ENCODE peak calls at places on chromosomes 13 and 19, in five cellular contexts. Q, T, C, G and O are unnamed samples. For H3K4me1 and H3K27me3, the result is how much of the 10 kb centered on the place peaks cover.

GRCh38 chr19:38274734-38275133 is 10.4 kb downstream of the SPINT2 start:
- DNase-seq in C (no peak), G (no peak), Q (no peak), T (no peak), O (peak)

GRCh38 chr13:50845211-50845610 is 1.7 kb upstream of the DLEU7 start:
- DNase-seq in G (no peak), C (no peak), Q (no peak), T (no peak), O (no peak)

GRCh38 chr19:43688059-43688763 is 18.2 kb upstream of the PLAUR start:
- DNase-seq in C (no peak), G (no peak), T (no peak), Q (peak), O (no peak)

GRCh38 chr13:49023441-49023840 is 47.7 kb downstream of the FNDC3A start:
- DNase-seq in C (peak), G (peak), T (no peak), Q (no peak), O (no peak)

GRCh38 chr13:42001580-42001979 is 40.7 kb upstream of the VWA8 start:
- DNase-seq in C (peak), Q (no peak), T (no peak), G (peak), O (no peak)

GRCh38 chr13:106372199-106373160 is 163.0 kb downstream of the EFNB2 start:
- DNase-seq in T (no peak), C (peak), G (no peak), Q (no peak), O (no peak)

GRCh38 chr13:98018293-98018692 is 64.8 kb downstream of the IPO5 start:
- DNase-seq in C (no peak), G (no peak), T (no peak), Q (no peak), O (no peak)

GRCh38 chr19:38921420-38922274 is 8.9 kb downstream of the SARS2 start:
- DNase-seq in T (peak), C (no peak), G (no peak), Q (no peak), O (no peak)

GRCh38 chr19:4144666-4145261 is 8.7 kb upstream of the CREB3L3 start:
- DNase-seq in Q (no peak), T (no peak), G (peak), C (peak), O (peak)

GRCh38 chr13:109496216-109496615 is 290.2 kb downstream of the IRS2 start:
- DNase-seq in Q (no peak), C (peak), G (no peak), T (no peak), O (no peak)
- H3K4me1 ChIP-seq in Q (under half), C (under half), G (under half), T (under half), O (under half)

DNA sequence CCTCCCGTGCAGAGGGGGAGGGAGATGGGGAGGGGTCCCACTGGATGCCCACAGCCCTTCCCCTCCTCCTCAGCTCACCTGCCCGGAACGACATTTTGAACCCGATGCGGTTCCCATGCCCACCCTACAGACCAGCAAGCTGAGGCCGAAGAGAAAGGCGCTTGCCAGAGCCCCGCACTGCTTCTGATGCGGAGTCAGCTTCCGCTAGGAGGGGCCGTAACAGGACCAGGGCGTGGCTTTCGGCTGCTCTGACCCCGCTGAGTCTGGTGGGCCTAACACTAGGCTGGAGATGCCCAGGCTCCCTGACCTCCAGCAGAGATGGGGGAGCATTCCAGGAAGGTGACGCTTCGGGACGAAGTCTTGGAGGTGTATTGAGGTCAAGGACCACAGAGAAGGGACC is 6.7 kb downstream of the ONECUT3 start:
- DNase-seq in C (no peak), G (no peak), T (no peak), Q (no peak), O (no peak)
- H3K27me3 ChIP-seq in C (half or more), G (under half), T (under half), Q (under half), O (half or more)

GRCh38 chr19:51571599-51571998 is 516 bp downstream of the ZNF175 start:
- DNase-seq in T (no peak), Q (no peak), C (peak), G (peak), O (no peak)
- H3K27ac ChIP-seq in T (no peak), Q (no peak), C (peak), G (peak), O (no peak)

GRCh38 chr19:14478113-14478545 is 3.0 kb upstream of the PTGER1 start:
- DNase-seq in T (no peak), Q (no peak), G (no peak), C (no peak), O (no peak)
- H3K4me1 ChIP-seq in T (under half), Q (under half), G (under half), C (under half), O (under half)

GRCh38 chr19:42252365-42253244 is 2.3 kb downstream of the ERF start:
- DNase-seq in T (no peak), C (peak), G (no peak), Q (peak), O (no peak)

GRCh38 chr19:42254850-42255765 is at the start of gene ERF:
- DNase-seq in G (peak), T (peak), Q (peak), C (peak), O (peak)

GRCh38 chr19:42251572-42251990 is 3.3 kb downstream of the ERF start:
- DNase-seq in Q (no peak), G (no peak), C (no peak), T (no peak), O (peak)

GRCh38 chr19:42254083-42254849 is 662 bp downstream of the ERF start:
- DNase-seq in Q (peak), G (peak), C (peak), T (peak), O (peak)

GRCh38 chr19:42253245-42254082 is 1.5 kb downstream of the ERF start:
- DNase-seq in C (peak), T (peak), Q (peak), G (peak), O (peak)
- H3K27me3 ChIP-seq in C (under half), T (under half), Q (under half), G (under half), O (under half)